ENCODE peak calls at places on chromosome 3, in seven cellular contexts. L is HFF-Myc, K is neuronal stem cell, V is AG04450, I is sigmoid colon, X is fibroblast of the aortic adventitia, T is MM.1S. D is an unnamed sample.

GRCh38 chr3:123642182-123642956 is 57.5 kb upstream of the HACD2 start:
- DNase-seq in L (peak; percentile 94), K (peak; percentile 65), V (peak; percentile 86), I (peak; percentile 95), X (peak; percentile 89), T (peak; percentile 80), D (peak; percentile 77)

GRCh38 chr3:62363275-62363674 is 10.1 kb downstream of the FEZF2 start:
- DNase-seq in L (no peak), K (no peak), V (no peak), I (no peak), X (no peak), T (no peak), D (no peak)

GRCh38 chr3:16482770-16483531 is 30.5 kb downstream of the RFTN1 start:
- DNase-seq in L (no peak), K (no peak), V (no peak), I (no peak), X (no peak), T (no peak), D (no peak)

GRCh38 chr3:108468577-108468976 is 41.8 kb downstream of the MYH15 start:
- DNase-seq in L (no peak), K (no peak), V (no peak), I (no peak), X (no peak), T (no peak), D (no peak)

GRCh38 chr3:157393076-157393475 is 43.6 kb upstream of the PTX3 start:
- DNase-seq in L (no peak), K (no peak), V (no peak), I (no peak), X (peak; percentile 47), T (no peak), D (no peak)

GRCh38 chr3:138912237-138912636 is 34.7 kb downstream of the FOXL2 start:
- DNase-seq in L (no peak), K (no peak), V (no peak), I (no peak), X (no peak), T (no peak), D (no peak)

GRCh38 chr3:121274411-121274810 is 271.4 kb downstream of the POLQ start:
- DNase-seq in L (no peak), K (no peak), V (no peak), I (no peak), X (no peak), T (no peak), D (no peak)

GRCh38 chr3:59876533-59877062 is 826.8 kb upstream of the CFAP20DC start:
- DNase-seq in L (no peak), K (no peak), V (no peak), I (no peak), X (no peak), T (no peak), D (no peak)

GRCh38 chr3:82643948-82644347 is 882.5 kb upstream of the GBE1 start:
- DNase-seq in L (no peak), K (peak; percentile 9), V (no peak), I (no peak), X (no peak), T (peak; percentile 19), D (no peak)

GRCh38 chr3:55206000-55206399 is 278.1 kb upstream of the LRTM1 start:
- DNase-seq in L (no peak), K (no peak), V (no peak), I (no peak), X (no peak), T (no peak), D (no peak)

GRCh38 chr3:193783166-193783896 is 190.3 kb downstream of the OPA1 start:
- DNase-seq in L (no peak), K (no peak), V (no peak), I (no peak), X (peak; percentile 22), T (no peak), D (no peak)

GRCh38 chr3:20040476-20041196 is 390 bp downstream of the KAT2B start:
- DNase-seq in L (no peak), K (peak; percentile 84), V (no peak), I (peak; percentile 91), X (peak; percentile 69), T (peak; percentile 78), D (no peak)

GRCh38 chr3:72830452-72831217 is 17.6 kb downstream of the SHQ1 start:
- DNase-seq in L (no peak), K (no peak), V (no peak), I (no peak), X (peak; percentile 66), T (no peak), D (no peak)

GRCh38 chr3:132535575-132536441 is 61.3 kb upstream of the ACKR4 start:
- DNase-seq in L (peak; percentile 78), K (peak; percentile 54), V (peak; percentile 78), I (peak; percentile 84), X (peak; percentile 95), T (peak; percentile 80), D (peak; percentile 53)

GRCh38 chr3:190522621-190523222 is 8.8 kb downstream of the IL1RAP start:
- DNase-seq in L (no peak), K (no peak), V (no peak), I (no peak), X (no peak), T (no peak), D (no peak)

GRCh38 chr3:127595303-127595702 is 2.9 kb upstream of the MCM2 start:
- DNase-seq in L (no peak), K (no peak), V (no peak), I (no peak), X (no peak), T (no peak), D (no peak)

GRCh38 chr3:141743305-141743704 is 5.2 kb downstream of the RNF7 start:
- DNase-seq in L (no peak), K (no peak), V (no peak), I (no peak), X (no peak), T (no peak), D (no peak)

GRCh38 chr3:58683001-58683845 is 16.6 kb upstream of the FAM3D start:
- DNase-seq in L (peak; percentile 19), K (no peak), V (no peak), I (no peak), X (peak; percentile 1), T (peak; percentile 20), D (no peak)

GRCh38 chr3:58679974-58680656 is 13.5 kb upstream of the FAM3D start:
- DNase-seq in L (no peak), K (no peak), V (no peak), I (no peak), X (no peak), T (no peak), D (no peak)

GRCh38 chr3:58680896-58681525 is 14.4 kb upstream of the FAM3D start:
- DNase-seq in L (no peak), K (no peak), V (no peak), I (no peak), X (no peak), T (no peak), D (no peak)

GRCh38 chr3:58681863-58682262 is 15.3 kb upstream of the FAM3D start:
- DNase-seq in L (no peak), K (no peak), V (no peak), I (no peak), X (no peak), T (no peak), D (no peak)

GRCh38 chr3:58679451-58679850 is 12.9 kb upstream of the FAM3D start:
- DNase-seq in L (no peak), K (no peak), V (no peak), I (no peak), X (no peak), T (no peak), D (no peak)
- H3K4me3 ChIP-seq in L (no peak overlapping the region), K (no peak overlapping the region), V (no peak overlapping the region), I (no peak overlapping the region), X (no peak overlapping the region), T (no peak overlapping the region), D (no peak overlapping the region)

DNA sequence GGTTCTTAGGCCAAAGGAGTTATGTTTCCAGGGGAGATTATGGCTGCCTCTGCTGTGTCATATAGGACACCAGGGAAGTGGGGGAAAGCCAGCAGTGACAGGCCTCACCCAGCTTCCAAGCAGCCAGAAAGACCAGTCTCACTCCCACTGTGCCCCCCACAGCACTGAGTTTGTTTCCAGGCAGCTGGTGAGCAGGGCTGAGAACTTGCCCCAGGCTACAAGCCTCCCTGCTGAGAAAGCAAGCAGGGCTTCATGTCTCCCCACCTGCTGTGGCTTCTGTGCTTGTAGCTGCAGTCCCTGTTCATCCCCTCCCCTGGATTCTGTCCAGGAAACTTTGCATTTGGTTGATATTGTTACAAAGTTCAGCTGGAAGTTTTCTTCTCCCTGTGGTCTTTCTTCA is 376.3 kb downstream of the PDCD6IP start:
- DNase-seq in L (no peak), K (no peak), V (no peak), I (no peak), X (no peak), T (no peak), D (no peak)
- H3K4me3 ChIP-seq in L (no peak overlapping the region), K (no peak overlapping the region), V (no peak overlapping the region), I (no peak overlapping the region), X (no peak overlapping the region), T (no peak overlapping the region), D (no peak overlapping the region)

DNA sequence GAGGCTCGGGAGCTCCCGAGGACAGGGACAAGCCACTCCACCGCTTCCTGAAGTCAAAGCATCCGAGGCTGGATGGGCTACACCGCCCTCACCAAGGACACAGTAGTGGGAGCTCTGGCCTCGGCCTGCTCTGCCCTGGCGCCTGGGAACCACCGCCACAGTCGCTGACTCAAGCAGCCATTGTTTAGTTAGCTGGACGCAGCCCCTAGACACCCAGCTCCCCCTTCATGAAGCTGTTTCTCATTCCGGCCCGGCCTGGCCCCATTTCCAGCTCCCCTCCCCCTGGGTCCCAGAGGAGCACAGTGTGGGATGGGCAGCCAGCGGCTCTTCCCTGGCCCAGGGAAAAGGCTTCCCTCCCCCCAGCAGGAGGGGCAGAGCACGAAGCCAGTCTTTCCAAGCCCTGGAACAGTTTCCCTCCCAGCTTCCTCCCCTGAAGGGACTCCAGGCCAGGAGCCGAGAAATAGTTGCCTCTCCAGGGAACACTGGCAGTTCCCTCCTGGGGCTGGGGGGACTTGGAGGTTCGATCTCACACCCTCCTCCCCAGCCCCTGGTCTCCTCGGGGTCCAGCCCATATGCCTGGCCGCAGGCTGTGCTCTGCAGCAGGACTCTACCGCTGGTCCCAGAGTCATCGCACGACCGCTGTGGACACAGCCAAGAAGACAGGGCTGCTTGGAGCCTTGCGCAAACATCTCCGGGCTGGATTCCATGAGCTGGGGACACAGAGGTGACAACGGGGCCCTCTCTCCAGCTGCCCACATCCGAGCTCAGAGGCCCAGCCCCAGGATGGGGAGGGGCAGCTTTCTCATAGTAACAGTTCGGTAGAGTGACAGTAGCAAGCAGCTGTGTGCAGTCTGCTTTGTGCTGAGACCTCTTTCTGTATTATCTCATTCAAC is 10.0 kb downstream of the PLXND1 start:
- DNase-seq in L (no peak), K (no peak), V (peak; percentile 77), I (peak; percentile 93), X (peak; percentile 97), T (no peak), D (no peak)
- H3K4me3 ChIP-seq in L (peak overlapping the region; percentile 21), K (no peak overlapping the region), V (peak overlapping the region; percentile 10), I (peak overlapping the region; percentile 11), X (peak overlapping the region; percentile 42), T (no peak overlapping the region), D (peak overlapping the region; percentile 36)

DNA sequence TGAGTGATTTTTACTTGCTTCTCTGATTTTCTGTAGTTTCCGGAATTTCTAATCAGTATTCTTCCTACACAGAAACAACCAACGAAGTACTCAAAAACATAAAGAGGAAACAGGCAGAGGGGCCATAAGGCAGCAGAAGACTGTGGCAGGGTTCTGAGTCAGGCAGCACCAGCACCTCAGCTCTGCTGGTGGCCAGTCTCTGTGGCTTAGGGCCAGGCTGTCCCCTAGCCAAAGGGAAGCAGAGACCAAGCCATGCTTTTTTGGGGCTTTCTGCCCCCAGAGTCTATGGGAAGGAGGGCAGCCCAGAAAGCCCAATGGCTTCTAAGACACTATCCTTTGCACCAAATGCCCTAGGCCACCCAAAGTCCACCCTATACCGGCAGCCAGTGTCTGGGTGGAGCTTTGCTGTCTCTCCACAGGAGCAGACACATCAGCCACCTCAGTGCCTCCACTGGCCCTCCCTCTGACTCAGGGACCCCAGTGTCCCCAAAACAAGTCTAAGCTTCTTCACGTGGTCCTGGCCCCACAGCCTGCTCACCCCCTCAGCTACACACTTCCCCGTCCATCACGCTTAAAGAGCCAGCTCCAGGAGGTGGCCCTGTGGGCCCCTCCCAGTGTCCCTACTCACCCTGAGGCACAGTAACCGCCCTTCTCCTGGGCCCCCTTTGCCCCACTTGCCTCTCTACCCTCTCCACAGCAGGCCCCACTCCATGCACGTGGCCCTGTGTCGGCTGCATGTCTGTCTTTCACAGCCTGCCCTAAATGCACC is 46.2 kb downstream of the CCDC12 start:
- DNase-seq in L (no peak), K (no peak), V (no peak), I (peak; percentile 61), X (no peak), T (no peak), D (no peak)
- H3K4me3 ChIP-seq in L (no peak overlapping the region), K (no peak overlapping the region), V (no peak overlapping the region), I (no peak overlapping the region), X (no peak overlapping the region), T (no peak overlapping the region), D (no peak overlapping the region)